ENCODE peak calls at places on chromosomes 13 and 19, in five cellular contexts. One of them, this sample, is unnamed.

GRCh38 chr13:33126909-33127607 is 110.8 kb downstream of the KL start:
- DNase-seq in H1: no peak
- DNase-seq in IMR-90: peak; percentile 65
- DNase-seq in neuronal stem cell: no peak
- DNase-seq in H9: no peak
- DNase-seq in this sample: peak; percentile 47

GRCh38 chr13:80473695-80474094 is 132.8 kb upstream of the SPRY2 start:
- DNase-seq in H1: no peak
- DNase-seq in IMR-90: peak; percentile 18
- DNase-seq in neuronal stem cell: no peak
- DNase-seq in H9: no peak
- DNase-seq in this sample: peak; percentile 72

GRCh38 chr19:47473336-47473735 is 1.6 kb upstream of the SLC8A2 start:
- DNase-seq in H1: no peak
- DNase-seq in IMR-90: no peak
- DNase-seq in neuronal stem cell: no peak
- DNase-seq in H9: no peak
- DNase-seq in this sample: no peak

GRCh38 chr13:48715977-48716376 is 62.2 kb downstream of the CYSLTR2 start:
- DNase-seq in H1: no peak
- DNase-seq in IMR-90: no peak
- DNase-seq in neuronal stem cell: no peak
- DNase-seq in H9: no peak
- DNase-seq in this sample: no peak

GRCh38 chr19:53961523-53962345 is 1.0 kb upstream of the CACNG8 start:
- DNase-seq in H1: no peak
- DNase-seq in IMR-90: no peak
- DNase-seq in neuronal stem cell: no peak
- DNase-seq in H9: no peak
- DNase-seq in this sample: no peak

GRCh38 chr19:45376045-45376724 is 5.8 kb upstream of the ERCC2 start:
- DNase-seq in H1: peak; percentile 60
- DNase-seq in IMR-90: peak; percentile 94
- DNase-seq in neuronal stem cell: peak; percentile 75
- DNase-seq in H9: peak; percentile 77
- DNase-seq in this sample: peak; percentile 64

GRCh38 chr13:42821437-42821836 is 40.1 kb downstream of the FAM216B start:
- DNase-seq in H1: no peak
- DNase-seq in IMR-90: peak; percentile 93
- DNase-seq in neuronal stem cell: no peak
- DNase-seq in H9: no peak
- DNase-seq in this sample: peak; percentile 54

GRCh38 chr13:20519887-20520286 is 5.8 kb downstream of the CRYL1 start:
- DNase-seq in H1: no peak
- DNase-seq in IMR-90: no peak
- DNase-seq in neuronal stem cell: no peak
- DNase-seq in H9: no peak
- DNase-seq in this sample: no peak

GRCh38 chr19:19342086-19343015 is 21.7 kb downstream of the MAU2 start:
- DNase-seq in H1: peak; percentile 95
- DNase-seq in IMR-90: peak; percentile 46
- DNase-seq in neuronal stem cell: peak; percentile 60
- DNase-seq in H9: peak; percentile 92
- DNase-seq in this sample: peak; percentile 62

GRCh38 chr19:54646331-54646841 is 16.1 kb downstream of the LILRB1 start:
- DNase-seq in H1: no peak
- DNase-seq in IMR-90: no peak
- DNase-seq in neuronal stem cell: no peak
- DNase-seq in H9: no peak
- DNase-seq in this sample: no peak

GRCh38 chr19:18478545-18479311 is 40.8 kb upstream of the ISYNA1 start:
- DNase-seq in H1: no peak
- DNase-seq in IMR-90: peak; percentile 94
- DNase-seq in neuronal stem cell: no peak
- DNase-seq in H9: no peak
- DNase-seq in this sample: peak; percentile 97

GRCh38 chr13:108037348-108037747 is 178.0 kb downstream of the LIG4 start:
- DNase-seq in H1: no peak
- DNase-seq in IMR-90: no peak
- DNase-seq in neuronal stem cell: no peak
- DNase-seq in H9: no peak
- DNase-seq in this sample: no peak

GRCh38 chr19:41000310-41000737 is 9.2 kb downstream of the CYP2B6 start:
- DNase-seq in H1: no peak
- DNase-seq in IMR-90: no peak
- DNase-seq in neuronal stem cell: no peak
- DNase-seq in H9: no peak
- DNase-seq in this sample: no peak

GRCh38 chr13:49308104-49308875 is 60.6 kb downstream of the CDADC1 start:
- DNase-seq in H1: no peak
- DNase-seq in IMR-90: peak; percentile 66
- DNase-seq in neuronal stem cell: no peak
- DNase-seq in H9: no peak
- DNase-seq in this sample: no peak

GRCh38 chr13:23949200-23949599 is 51.9 kb upstream of the C1QTNF9B start:
- DNase-seq in H1: no peak
- DNase-seq in IMR-90: no peak
- DNase-seq in neuronal stem cell: no peak
- DNase-seq in H9: no peak
- DNase-seq in this sample: no peak

GRCh38 chr19:49019242-49019932 is 2.5 kb upstream of the LHB start:
- DNase-seq in H1: peak; percentile 92
- DNase-seq in IMR-90: peak; percentile 17
- DNase-seq in neuronal stem cell: no peak
- DNase-seq in H9: peak; percentile 86
- DNase-seq in this sample: no peak

GRCh38 chr13:47100214-47100853 is 203.5 kb upstream of the HTR2A start:
- DNase-seq in H1: no peak
- DNase-seq in IMR-90: peak; percentile 22
- DNase-seq in neuronal stem cell: no peak
- DNase-seq in H9: no peak
- DNase-seq in this sample: peak; percentile 46

GRCh38 chr13:44283598-44283997 is 90.0 kb upstream of the SERP2 start:
- DNase-seq in H1: no peak
- DNase-seq in IMR-90: no peak
- DNase-seq in neuronal stem cell: no peak
- DNase-seq in H9: no peak
- DNase-seq in this sample: no peak

GRCh38 chr13:112260108-112261055 is 115.8 kb upstream of the SPACA7 start:
- DNase-seq in H1: no peak
- DNase-seq in IMR-90: no peak
- DNase-seq in neuronal stem cell: no peak
- DNase-seq in H9: no peak
- DNase-seq in this sample: no peak

GRCh38 chr13:44407891-44408290 is 34.3 kb downstream of the SERP2 start:
- DNase-seq in H1: no peak
- DNase-seq in IMR-90: no peak
- DNase-seq in neuronal stem cell: no peak
- DNase-seq in H9: no peak
- DNase-seq in this sample: no peak

GRCh38 chr19:17078920-17079709 is 3.5 kb downstream of the MYO9B start:
- DNase-seq in H1: no peak
- DNase-seq in IMR-90: peak; percentile 31
- DNase-seq in neuronal stem cell: no peak
- DNase-seq in H9: no peak
- DNase-seq in this sample: no peak

GRCh38 chr19:40862785-40863184 is 12.5 kb upstream of the CYP2A6 start:
- DNase-seq in H1: no peak
- DNase-seq in IMR-90: no peak
- DNase-seq in neuronal stem cell: no peak
- DNase-seq in H9: no peak
- DNase-seq in this sample: peak; percentile 5

GRCh38 chr19:23699521-23699860 is 12.5 kb upstream of the ZNF675 start:
- DNase-seq in H1: no peak
- DNase-seq in IMR-90: no peak
- DNase-seq in neuronal stem cell: no peak
- DNase-seq in H9: no peak
- DNase-seq in this sample: no peak

GRCh38 chr13:33953781-33954180 is 135.8 kb downstream of the RFC3 start:
- DNase-seq in H1: no peak
- DNase-seq in IMR-90: no peak
- DNase-seq in neuronal stem cell: no peak
- DNase-seq in H9: no peak
- DNase-seq in this sample: no peak

GRCh38 chr19:18650048-18650435 is 13.2 kb downstream of the KLHL26 start:
- DNase-seq in H1: no peak
- DNase-seq in IMR-90: peak; percentile 61
- DNase-seq in neuronal stem cell: no peak
- DNase-seq in H9: no peak
- DNase-seq in this sample: peak; percentile 93

GRCh38 chr13:43339843-43340550 is 316.6 kb downstream of the DNAJC15 start:
- DNase-seq in H1: no peak
- DNase-seq in IMR-90: peak; percentile 41
- DNase-seq in neuronal stem cell: no peak
- DNase-seq in H9: no peak
- DNase-seq in this sample: no peak

GRCh38 chr13:27868639-27869435 is 51.0 kb upstream of the PDX1 start:
- DNase-seq in H1: no peak
- DNase-seq in IMR-90: peak; percentile 5
- DNase-seq in neuronal stem cell: no peak
- DNase-seq in H9: no peak
- DNase-seq in this sample: peak; percentile 11

GRCh38 chr13:103222683-103223082 is 156.5 kb upstream of the SLC10A2 start:
- DNase-seq in H1: no peak
- DNase-seq in IMR-90: no peak
- DNase-seq in neuronal stem cell: no peak
- DNase-seq in H9: no peak
- DNase-seq in this sample: no peak

GRCh38 chr19:15431396-15432017 is 12.7 kb upstream of the AKAP8L start:
- DNase-seq in H1: no peak
- DNase-seq in IMR-90: no peak
- DNase-seq in neuronal stem cell: no peak
- DNase-seq in H9: no peak
- DNase-seq in this sample: no peak
- H4K91ac ChIP-seq in H1: no peak overlapping the region
- H4K91ac ChIP-seq in IMR-90: peak overlapping the region; percentile 66
- H4K91ac ChIP-seq in neuronal stem cell: no peak overlapping the region
- H4K91ac ChIP-seq in H9: no peak overlapping the region
- H4K91ac ChIP-seq in this sample: no peak overlapping the region

DNA sequence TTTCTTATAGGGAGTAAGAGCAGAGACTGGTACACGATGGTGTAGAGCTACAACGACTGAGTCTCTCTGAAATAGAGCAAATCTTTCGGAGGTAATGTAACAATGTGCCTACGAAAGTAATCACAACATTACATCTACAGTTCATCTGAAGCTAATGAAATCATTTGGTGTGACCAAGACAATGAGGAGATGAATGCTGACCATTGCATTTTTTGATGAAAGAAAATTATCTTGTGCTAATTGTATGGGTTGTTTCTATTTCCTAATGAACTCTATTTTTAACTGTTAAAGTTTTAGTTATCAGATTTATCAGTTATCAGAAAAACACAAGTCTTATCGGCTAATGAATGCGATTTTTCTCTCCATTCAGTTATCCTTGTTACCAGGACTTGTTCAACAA is 913.4 kb downstream of the SLITRK6 start:
- DNase-seq in H1: no peak
- DNase-seq in IMR-90: no peak
- DNase-seq in neuronal stem cell: no peak
- DNase-seq in H9: no peak
- DNase-seq in this sample: no peak
- H2BK15ac ChIP-seq in H1: no peak overlapping the region
- H2BK15ac ChIP-seq in IMR-90: no peak overlapping the region
- H2BK15ac ChIP-seq in neuronal stem cell: no peak overlapping the region
- H2BK15ac ChIP-seq in H9: no peak overlapping the region
- H2BK15ac ChIP-seq in this sample: no peak overlapping the region

GRCh38 chr19:703651-704446 is 4.9 kb upstream of the PALM start:
- DNase-seq in H1: peak; percentile 100
- DNase-seq in IMR-90: peak; percentile 18
- DNase-seq in neuronal stem cell: peak; percentile 69
- DNase-seq in H9: peak; percentile 97
- DNase-seq in this sample: peak; percentile 55

GRCh38 chr19:704447-704741 is 4.3 kb upstream of the PALM start:
- DNase-seq in H1: no peak
- DNase-seq in IMR-90: no peak
- DNase-seq in neuronal stem cell: no peak
- DNase-seq in H9: no peak
- DNase-seq in this sample: no peak

GRCh38 chr19:708154-709141 is at the start of gene PALM:
- DNase-seq in H1: peak; percentile 78
- DNase-seq in IMR-90: no peak
- DNase-seq in neuronal stem cell: peak; percentile 56
- DNase-seq in H9: peak; percentile 66
- DNase-seq in this sample: no peak

GRCh38 chr19:703329-703650 is 5.4 kb upstream of the PALM start:
- DNase-seq in H1: no peak
- DNase-seq in IMR-90: no peak
- DNase-seq in neuronal stem cell: no peak
- DNase-seq in H9: no peak
- DNase-seq in this sample: no peak
- H3K14ac ChIP-seq in H1: no peak overlapping the region
- H3K14ac ChIP-seq in IMR-90: no peak overlapping the region
- H3K14ac ChIP-seq in neuronal stem cell: no peak overlapping the region
- H3K14ac ChIP-seq in H9: no peak overlapping the region
- H3K14ac ChIP-seq in this sample: no peak overlapping the region

GRCh38 chr13:29515372-29515771 is 80.1 kb downstream of the SLC7A1 start:
- DNase-seq in H1: no peak
- DNase-seq in IMR-90: no peak
- DNase-seq in neuronal stem cell: no peak
- DNase-seq in H9: no peak
- DNase-seq in this sample: no peak

GRCh38 chr13:29516012-29516411 is 79.5 kb downstream of the SLC7A1 start:
- DNase-seq in H1: no peak
- DNase-seq in IMR-90: no peak
- DNase-seq in neuronal stem cell: no peak
- DNase-seq in H9: no peak
- DNase-seq in this sample: no peak

GRCh38 chr13:29513002-29513980 is 82.2 kb downstream of the SLC7A1 start:
- DNase-seq in H1: no peak
- DNase-seq in IMR-90: peak; percentile 63
- DNase-seq in neuronal stem cell: no peak
- DNase-seq in H9: no peak
- DNase-seq in this sample: peak; percentile 40

GRCh38 chr13:29514720-29515310 is 80.7 kb downstream of the SLC7A1 start:
- DNase-seq in H1: no peak
- DNase-seq in IMR-90: no peak
- DNase-seq in neuronal stem cell: no peak
- DNase-seq in H9: no peak
- DNase-seq in this sample: no peak

DNA sequence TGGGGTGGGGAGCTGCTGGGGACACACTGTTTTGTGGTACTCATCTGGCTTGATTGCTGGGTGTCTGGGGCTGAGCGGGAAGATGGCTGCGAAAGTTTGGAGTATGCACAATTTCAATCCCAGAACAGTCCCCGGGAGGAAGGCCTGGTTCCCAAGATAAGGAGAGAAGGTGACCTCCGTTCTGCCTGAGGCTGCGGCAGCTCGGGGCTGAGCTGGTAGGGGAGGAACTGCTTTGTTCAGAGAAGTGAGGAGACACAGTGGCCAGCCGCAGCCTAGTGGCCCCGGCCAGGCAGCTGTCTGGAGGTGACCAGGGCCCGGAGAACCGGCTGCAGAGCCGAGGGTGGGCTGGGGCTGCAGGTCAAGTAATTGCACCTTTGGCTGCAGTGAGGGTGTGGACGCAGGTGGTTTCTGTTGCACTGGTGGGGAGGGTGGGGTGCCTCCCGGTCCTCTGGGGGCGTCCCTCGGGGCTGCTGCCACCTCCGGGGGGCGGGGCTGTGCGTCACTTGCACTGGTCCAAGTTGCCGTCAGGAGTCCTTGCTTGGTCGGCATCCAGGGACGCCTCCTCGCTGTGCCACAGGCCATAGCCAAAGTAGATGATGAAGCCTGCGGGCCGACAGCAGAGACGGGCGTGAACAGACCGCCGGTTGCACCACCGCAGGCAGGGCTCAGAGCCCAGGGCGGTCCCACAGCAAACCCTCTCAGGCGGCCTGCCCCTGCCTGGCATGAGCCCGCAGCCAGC is 81.3 kb downstream of the SLC7A1 start:
- DNase-seq in H1: no peak
- DNase-seq in IMR-90: no peak
- DNase-seq in neuronal stem cell: no peak
- DNase-seq in H9: no peak
- DNase-seq in this sample: no peak
- H4K91ac ChIP-seq in H1: no peak overlapping the region
- H4K91ac ChIP-seq in IMR-90: no peak overlapping the region
- H4K91ac ChIP-seq in neuronal stem cell: no peak overlapping the region
- H4K91ac ChIP-seq in H9: no peak overlapping the region
- H4K91ac ChIP-seq in this sample: no peak overlapping the region

This sample was measured in mesenchymal stem cell.